ENCODE peak calls at places on chromosomes 5 and 9, in five cellular contexts. T is neuronal stem cell, Q is H1, B is mesenchymal stem cell, A is trophoblast cell. J is an unnamed sample.
A peak's percentile ranks its signal among the peaks of the same experiment; 100 is the strongest.

GRCh38 chr9:93562157-93562556 is 14.2 kb upstream of the PHF2 start:
- DNase-seq in T (no peak), Q (no peak), B (no peak), A (no peak), J (no peak)

GRCh38 chr9:116661037-116661954 is 25.8 kb upstream of the TRIM32 start:
- DNase-seq in T (peak; percentile 48), Q (no peak), B (peak; percentile 75), A (peak; percentile 26), J (peak; percentile 41)

GRCh38 chr5:31104775-31105174 is 88.7 kb upstream of the CDH6 start:
- DNase-seq in T (no peak), Q (no peak), B (no peak), A (no peak), J (no peak)

GRCh38 chr9:114016629-114017423 is 61.3 kb downstream of the AMBP start:
- DNase-seq in T (no peak), Q (peak; percentile 37), B (no peak), A (no peak), J (no peak)

GRCh38 chr9:113993838-113994540 is 84.1 kb downstream of the AMBP start:
- DNase-seq in T (no peak), Q (no peak), B (no peak), A (no peak), J (no peak)

GRCh38 chr9:124040935-124041816 is 29.6 kb downstream of the LHX2 start:
- DNase-seq in T (no peak), Q (peak; percentile 93), B (no peak), A (no peak), J (peak; percentile 67)

GRCh38 chr9:83067579-83067978 is 4.6 kb upstream of the RASEF start:
- DNase-seq in T (no peak), Q (no peak), B (no peak), A (no peak), J (no peak)

GRCh38 chr9:251398-251797 is 36.7 kb downstream of the DOCK8 start:
- DNase-seq in T (no peak), Q (no peak), B (no peak), A (no peak), J (no peak)

GRCh38 chr5:19270153-19270552 is 717.8 kb downstream of the CDH18 start:
- DNase-seq in T (peak; percentile 2), Q (no peak), B (no peak), A (no peak), J (no peak)

GRCh38 chr9:70422371-70423043 is 8.1 kb upstream of the KLF9 start:
- DNase-seq in T (no peak), Q (no peak), B (peak; percentile 53), A (no peak), J (no peak)

GRCh38 chr5:107486489-107486888 is 184.2 kb downstream of the EFNA5 start:
- DNase-seq in T (no peak), Q (no peak), B (peak; percentile 80), A (peak; percentile 48), J (no peak)

GRCh38 chr5:139844472-139845145 is 49.0 kb downstream of the PSD2 start:
- DNase-seq in T (peak; percentile 72), Q (peak; percentile 92), B (peak; percentile 71), A (peak; percentile 16), J (peak; percentile 91)

GRCh38 chr5:31671339-31671741 is 32.4 kb downstream of the PDZD2 start:
- DNase-seq in T (no peak), Q (no peak), B (no peak), A (no peak), J (no peak)

GRCh38 chr5:79875230-79875629 is 115.8 kb downstream of the MTX3 start:
- DNase-seq in T (no peak), Q (no peak), B (no peak), A (no peak), J (no peak)

GRCh38 chr9:131651599-131651998 is 88.3 kb downstream of the RAPGEF1 start:
- DNase-seq in T (no peak), Q (no peak), B (peak; percentile 77), A (peak; percentile 60), J (no peak)

GRCh38 chr5:124007675-124008398 is 495.9 kb downstream of the CSNK1G3 start:
- DNase-seq in T (no peak), Q (no peak), B (peak; percentile 10), A (no peak), J (no peak)

GRCh38 chr9:37486616-37487544 is 1.1 kb downstream of the POLR1E start:
- DNase-seq in T (no peak), Q (no peak), B (peak; percentile 83), A (no peak), J (no peak)

GRCh38 chr9:126056312-126057021 is 270.2 kb upstream of the MVB12B start:
- DNase-seq in T (no peak), Q (no peak), B (no peak), A (peak; percentile 38), J (no peak)

GRCh38 chr5:134603059-134603458 is 29.6 kb downstream of the SAR1B start:
- DNase-seq in T (no peak), Q (no peak), B (peak; percentile 31), A (no peak), J (no peak)

GRCh38 chr9:114677418-114677817 is 4.6 kb downstream of the TEX48 start:
- DNase-seq in T (no peak), Q (no peak), B (peak; percentile 100), A (peak; percentile 89), J (no peak)

GRCh38 chr5:160293386-160293785 is 19.0 kb downstream of the CCNJL start:
- DNase-seq in T (no peak), Q (no peak), B (no peak), A (no peak), J (no peak)

GRCh38 chr5:133430095-133430494 is 182.2 kb downstream of the FSTL4 start:
- DNase-seq in T (no peak), Q (no peak), B (no peak), A (no peak), J (no peak)

GRCh38 chr9:133506653-133507038 is 18.1 kb downstream of the MYMK start:
- DNase-seq in T (no peak), Q (no peak), B (peak; percentile 92), A (no peak), J (no peak)

GRCh38 chr5:94433393-94434149 is 184.8 kb downstream of the KIAA0825 start:
- DNase-seq in T (no peak), Q (no peak), B (peak; percentile 81), A (peak; percentile 34), J (no peak)

GRCh38 chr9:74497750-74498615 is 848 bp downstream of the RORB start:
- DNase-seq in T (peak; percentile 46), Q (peak; percentile 79), B (peak; percentile 13), A (no peak), J (peak; percentile 62)

GRCh38 chr5:53038196-53038847 is 49.2 kb downstream of the ITGA2 start:
- DNase-seq in T (no peak), Q (no peak), B (no peak), A (no peak), J (no peak)

GRCh38 chr5:34474573-34475021 is 181.5 kb upstream of the RAI14 start:
- DNase-seq in T (peak; percentile 52), Q (no peak), B (peak; percentile 66), A (peak; percentile 31), J (peak; percentile 56)

GRCh38 chr5:141632650-141633049 is 4.0 kb downstream of the HDAC3 start:
- DNase-seq in T (no peak), Q (no peak), B (no peak), A (no peak), J (no peak)

GRCh38 chr9:120369608-120370220 is 210.3 kb downstream of the CDK5RAP2 start:
- DNase-seq in T (no peak), Q (no peak), B (peak; percentile 15), A (no peak), J (no peak)

GRCh38 chr5:147208134-147208533 is 26.7 kb upstream of the STK32A start:
- DNase-seq in T (no peak), Q (no peak), B (no peak), A (no peak), J (no peak)

DNA sequence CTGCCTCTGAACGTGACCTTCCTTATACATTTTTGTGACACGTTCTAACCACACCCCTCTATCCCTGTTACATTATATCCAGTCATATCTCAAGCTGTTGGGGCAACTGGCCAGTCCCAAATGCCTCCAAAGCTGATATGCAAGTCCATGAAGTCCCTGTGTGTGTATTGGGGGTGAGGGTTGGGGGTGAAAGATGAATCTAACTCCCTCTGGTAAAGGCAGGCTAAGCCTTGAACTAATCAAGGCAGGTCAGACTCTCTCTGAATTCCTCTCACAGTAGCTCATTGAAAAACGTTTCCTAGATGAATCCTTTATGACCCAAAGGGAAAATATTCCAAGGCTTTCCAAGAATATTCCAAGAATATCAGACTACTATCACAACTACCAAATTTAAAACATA is 174.4 kb downstream of the MUSK start:
- DNase-seq in T (no peak), Q (no peak), B (no peak), A (no peak), J (no peak)
- H4K8ac ChIP-seq in T (no peak overlapping the region), Q (no peak overlapping the region), B (no peak overlapping the region), A (no peak overlapping the region), J (no peak overlapping the region)

GRCh38 chr5:176447538-176447981 is 625 bp upstream of the FAF2 start:
- DNase-seq in T (no peak), Q (peak; percentile 78), B (no peak), A (no peak), J (no peak)
- H2BK12ac ChIP-seq in T (no peak overlapping the region), Q (peak overlapping the region; percentile 60), B (peak overlapping the region; percentile 25), A (no peak overlapping the region), J (no peak overlapping the region)

DNA sequence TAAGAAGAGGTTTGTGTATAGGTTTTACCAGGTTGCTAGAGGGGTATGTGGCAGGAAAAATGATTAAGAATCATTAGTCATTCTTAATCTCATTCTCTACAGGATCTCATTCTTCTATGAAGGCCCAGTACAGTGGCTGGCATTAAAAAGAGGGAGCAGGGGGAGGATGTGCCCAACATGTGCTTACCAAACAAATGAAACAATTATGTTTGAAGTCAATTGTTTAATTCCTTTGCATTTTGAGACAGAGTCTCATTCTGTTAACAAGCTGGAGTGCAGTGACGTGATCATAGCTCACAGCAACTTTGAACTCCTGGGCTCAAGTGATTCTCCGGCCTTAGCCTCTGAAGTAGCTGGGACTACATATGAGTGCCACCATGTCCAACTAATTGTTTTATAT is 23.0 kb downstream of the FNIP1 start:
- DNase-seq in T (no peak), Q (no peak), B (no peak), A (no peak), J (no peak)
- H3K27ac ChIP-seq in T (no peak overlapping the region), Q (no peak overlapping the region), B (no peak overlapping the region), A (no peak overlapping the region), J (no peak overlapping the region)

GRCh38 chr9:35688558-35689350 is 971 bp downstream of the TPM2 start:
- DNase-seq in T (no peak), Q (no peak), B (peak; percentile 76), A (no peak), J (no peak)

GRCh38 chr9:35691325-35691631 is 1.6 kb upstream of the TPM2 start:
- DNase-seq in T (no peak), Q (no peak), B (no peak), A (no peak), J (peak; percentile 64)

GRCh38 chr9:35689351-35689600 is 449 bp downstream of the TPM2 start:
- DNase-seq in T (no peak), Q (no peak), B (no peak), A (no peak), J (no peak)

GRCh38 chr9:35690447-35691324 is 961 bp upstream of the TPM2 start:
- DNase-seq in T (peak; percentile 47), Q (peak; percentile 84), B (peak; percentile 87), A (peak; percentile 25), J (peak; percentile 66)

GRCh38 chr9:35689601-35690446 is at the start of gene TPM2:
- DNase-seq in T (peak; percentile 58), Q (peak; percentile 84), B (peak; percentile 86), A (peak; percentile 40), J (peak; percentile 87)
- H4K8ac ChIP-seq in T (peak within 1 kb of the TSS; percentile 77), Q (peak within 1 kb of the TSS; percentile 97), B (peak within 1 kb of the TSS; percentile 95), A (peak within 1 kb of the TSS; percentile 85), J (no peak within 1 kb of the TSS)

J was measured in H9.